ENCODE peak calls at places on chromosomes 4 and X, in nine cellular contexts. Y is heart right ventricle, T is amygdala, V is hippocampal formation, S is pancreas, O is head of caudate nucleus, B is right lobe of liver, Z is nucleus accumbens, Q is astrocyte of the cerebellum. X is an unnamed sample.

GRCh38 chrX:10922158-10922557 is 189.0 kb upstream of the HCCS start:
- DNase-seq in T (no peak), Y (no peak), B (no peak), Z (no peak), O (no peak), Q (peak), V (no peak), S (no peak), X (no peak)

GRCh38 chrX:11059923-11060322 is 51.2 kb upstream of the HCCS start:
- DNase-seq in Q (no peak), B (no peak), Z (no peak), O (no peak), S (no peak), Y (no peak), T (no peak), V (no peak), X (no peak)

GRCh38 chr4:111806331-111806730 is 338.9 kb upstream of the FAM241A start:
- DNase-seq in S (no peak), T (no peak), Y (no peak), Q (no peak), V (no peak), Z (no peak), B (no peak), O (no peak), X (no peak)

GRCh38 chr4:180665994-180666818 is 1577.0 kb upstream of the TENM3 start:
- DNase-seq in Q (peak), S (no peak), Y (peak), B (no peak), O (no peak), T (no peak), Z (no peak), V (peak), X (no peak)

GRCh38 chr4:176150704-176151103 is 44.7 kb downstream of the SPATA4 start:
- DNase-seq in Q (no peak), Z (no peak), V (no peak), B (no peak), S (no peak), Y (no peak), O (no peak), T (no peak), X (no peak)

GRCh38 chr4:158484173-158484885 is 37.4 kb upstream of the RXFP1 start:
- DNase-seq in O (no peak), Y (no peak), Z (no peak), S (no peak), Q (peak), B (no peak), T (no peak), V (no peak), X (no peak)

GRCh38 chr4:147736458-147736857 is 4.6 kb downstream of the ARHGAP10 start:
- DNase-seq in V (no peak), O (no peak), Z (no peak), T (no peak), S (no peak), Q (no peak), B (no peak), Y (no peak), X (no peak)

GRCh38 chr4:71126719-71127118 is 133.3 kb downstream of the DCK start:
- DNase-seq in B (no peak), T (no peak), Y (no peak), Q (peak), Z (no peak), S (no peak), V (no peak), O (no peak), X (no peak)

GRCh38 chr4:81421346-81422218 is 50.1 kb downstream of the RASGEF1B start:
- DNase-seq in S (peak), Q (peak), Z (no peak), T (no peak), V (no peak), Y (peak), B (no peak), O (no peak), X (peak)

GRCh38 chrX:128436397-128437103 is 384.3 kb upstream of the ACTRT1 start:
- DNase-seq in V (no peak), Y (no peak), B (no peak), Z (no peak), O (no peak), T (no peak), S (no peak), Q (no peak), X (no peak)

GRCh38 chrX:9465380-9466114 is 689 bp downstream of the TBL1X start:
- DNase-seq in B (peak), O (peak), T (peak), V (no peak), Y (peak), Q (no peak), Z (peak), S (no peak), X (no peak)

GRCh38 chrX:21740329-21741274 is 17.3 kb downstream of the SMPX start:
- DNase-seq in S (peak), Z (no peak), O (no peak), B (peak), T (no peak), Y (peak), V (no peak), Q (peak), X (no peak)